ENCODE peak calls at places on chromosomes 3 and 15, in six cellular contexts. S, G, H, I, M and X are unnamed samples.

GRCh38 chr3:43838009-43838758 is 147.4 kb downstream of the ABHD5 start:
- DNase-seq in M (no peak), S (no peak), H (no peak), I (no peak), G (no peak), X (no peak)

GRCh38 chr3:194355379-194355778 is 4.3 kb upstream of the CPN2 start:
- DNase-seq in M (no peak), G (no peak), S (no peak), I (no peak), H (no peak), X (no peak)

GRCh38 chr3:102536479-102536878 is 101.7 kb downstream of the ZPLD1 start:
- DNase-seq in G (peak; percentile 53), H (peak; percentile 4), M (peak; percentile 44), I (peak; percentile 27), S (no peak), X (peak; percentile 45)

GRCh38 chr3:117616213-117616612 is 906.6 kb downstream of the TUSC7 start:
- DNase-seq in G (no peak), H (no peak), I (no peak), M (no peak), S (no peak), X (no peak)

GRCh38 chr3:183310936-183311335 is 57.9 kb downstream of the B3GNT5 start:
- DNase-seq in G (no peak), S (no peak), I (no peak), M (no peak), H (no peak), X (no peak)

GRCh38 chr3:168705412-168705811 is 609.7 kb upstream of the GOLIM4 start:
- DNase-seq in G (no peak), S (no peak), I (no peak), M (no peak), H (no peak), X (no peak)

GRCh38 chr3:138361561-138361971 is 13.2 kb downstream of the MRAS start:
- DNase-seq in S (no peak), I (no peak), M (no peak), H (no peak), G (no peak), X (no peak)

GRCh38 chr15:90414408-90415028 is 26.5 kb downstream of the IQGAP1 start:
- DNase-seq in S (no peak), M (no peak), I (no peak), H (no peak), G (no peak), X (no peak)

GRCh38 chr15:93036922-93037321 is 52.1 kb downstream of the RGMA start:
- DNase-seq in I (no peak), S (no peak), H (no peak), M (no peak), G (no peak), X (no peak)

GRCh38 chr3:146625117-146625775 is 20.1 kb upstream of the PLSCR5 start:
- DNase-seq in S (no peak), I (peak; percentile 13), M (no peak), H (no peak), G (peak; percentile 6), X (peak; percentile 7)

GRCh38 chr15:49438970-49439631 is 16.1 kb downstream of the FGF7 start:
- DNase-seq in H (no peak), G (peak; percentile 42), I (no peak), M (no peak), S (no peak), X (peak; percentile 56)

GRCh38 chr3:196111939-196112386 is 30.1 kb upstream of the TFRC start:
- DNase-seq in S (peak; percentile 15), G (no peak), H (no peak), I (peak; percentile 70), M (no peak), X (no peak)

GRCh38 chr3:177069514-177070329 is 127.6 kb downstream of the TBL1XR1 start:
- DNase-seq in I (no peak), H (peak; percentile 1), S (no peak), M (no peak), G (no peak), X (no peak)

GRCh38 chr15:39286706-39287105 is 294.2 kb upstream of the THBS1 start:
- DNase-seq in I (no peak), H (no peak), G (no peak), M (no peak), S (no peak), X (no peak)

GRCh38 chr3:54121404-54122045 is 827 bp upstream of the CACNA2D3 start:
- DNase-seq in M (no peak), H (no peak), G (no peak), I (no peak), S (no peak), X (no peak)

GRCh38 chr3:160010578-160010977 is 21.9 kb downstream of the IL12A start:
- DNase-seq in H (no peak), G (no peak), I (peak; percentile 59), M (no peak), S (no peak), X (no peak)

GRCh38 chr3:115616461-115616860 is 6.8 kb upstream of the GAP43 start:
- DNase-seq in G (no peak), H (no peak), S (no peak), M (no peak), I (no peak), X (no peak)

GRCh38 chr15:96858693-96859092 is 528.2 kb downstream of the NR2F2 start:
- DNase-seq in I (no peak), M (no peak), H (no peak), S (no peak), G (no peak), X (no peak)

GRCh38 chr3:57961177-57961827 is 46.9 kb upstream of the FLNB start:
- DNase-seq in S (no peak), I (no peak), G (no peak), M (no peak), H (no peak), X (no peak)

GRCh38 chr3:57152150-57152549 is 13.0 kb downstream of the IL17RD start:
- DNase-seq in G (peak; percentile 47), H (no peak), S (no peak), I (no peak), M (no peak), X (peak; percentile 46)